ENCODE peak calls at places on chromosomes 12 and 14, in six cellular contexts. W, F, O, Y, X and C are unnamed samples.

GRCh38 chr12:111158992-111159391 is 209.9 kb downstream of the PHETA1 start:
- DNase-seq in W (no peak), F (no peak), O (no peak), Y (no peak), X (no peak), C (no peak)

GRCh38 chr12:29726741-29727348 is 56.9 kb downstream of the TMTC1 start:
- DNase-seq in W (no peak), F (no peak), O (no peak), Y (no peak), X (no peak), C (no peak)

GRCh38 chr12:11745112-11745511 is 95.6 kb downstream of the ETV6 start:
- DNase-seq in W (no peak), F (no peak), O (no peak), Y (no peak), X (no peak), C (no peak)

GRCh38 chr14:81273521-81273920 is 52.8 kb upstream of the GTF2A1 start:
- DNase-seq in W (no peak), F (no peak), O (no peak), Y (no peak), X (no peak), C (no peak)

GRCh38 chr12:39319180-39319579 is 123.7 kb downstream of the KIF21A start:
- DNase-seq in W (no peak), F (no peak), O (no peak), Y (no peak), X (no peak), C (no peak)

GRCh38 chr12:131054345-131055092 is 100.8 kb downstream of the ADGRD1 start:
- DNase-seq in W (no peak), F (no peak), O (no peak), Y (peak), X (no peak), C (no peak)

GRCh38 chr12:3252416-3252815 is 175.2 kb downstream of the TSPAN9 start:
- DNase-seq in W (peak), F (no peak), O (peak), Y (peak), X (peak), C (no peak)

GRCh38 chr12:6451348-6452244 is at the start of gene TAPBPL:
- DNase-seq in W (peak), F (peak), O (peak), Y (peak), X (peak), C (no peak)

GRCh38 chr12:47903927-47904646 is 707 bp downstream of the VDR start:
- DNase-seq in W (peak), F (no peak), O (peak), Y (peak), X (peak), C (no peak)

GRCh38 chr12:85468356-85469157 is 188.5 kb downstream of the ALX1 start:
- DNase-seq in W (peak), F (peak), O (peak), Y (peak), X (peak), C (no peak)

GRCh38 chr14:101758913-101759593 is 2.5 kb upstream of the PPP2R5C start:
- DNase-seq in W (no peak), F (no peak), O (no peak), Y (no peak), X (no peak), C (no peak)

GRCh38 chr12:47268501-47269459 is 189.0 kb upstream of the AMIGO2 start:
- DNase-seq in W (no peak), F (no peak), O (no peak), Y (no peak), X (no peak), C (no peak)

GRCh38 chr12:117981267-117981666 is 12.5 kb upstream of the KSR2 start:
- DNase-seq in W (no peak), F (no peak), O (no peak), Y (no peak), X (no peak), C (no peak)

GRCh38 chr12:129089576-129089975 is 236.3 kb downstream of the GLT1D1 start:
- DNase-seq in W (no peak), F (no peak), O (no peak), Y (no peak), X (no peak), C (peak)

GRCh38 chr12:82835217-82835616 is 148.5 kb downstream of the TMTC2 start:
- DNase-seq in W (peak), F (no peak), O (no peak), Y (no peak), X (no peak), C (no peak)

DNA sequence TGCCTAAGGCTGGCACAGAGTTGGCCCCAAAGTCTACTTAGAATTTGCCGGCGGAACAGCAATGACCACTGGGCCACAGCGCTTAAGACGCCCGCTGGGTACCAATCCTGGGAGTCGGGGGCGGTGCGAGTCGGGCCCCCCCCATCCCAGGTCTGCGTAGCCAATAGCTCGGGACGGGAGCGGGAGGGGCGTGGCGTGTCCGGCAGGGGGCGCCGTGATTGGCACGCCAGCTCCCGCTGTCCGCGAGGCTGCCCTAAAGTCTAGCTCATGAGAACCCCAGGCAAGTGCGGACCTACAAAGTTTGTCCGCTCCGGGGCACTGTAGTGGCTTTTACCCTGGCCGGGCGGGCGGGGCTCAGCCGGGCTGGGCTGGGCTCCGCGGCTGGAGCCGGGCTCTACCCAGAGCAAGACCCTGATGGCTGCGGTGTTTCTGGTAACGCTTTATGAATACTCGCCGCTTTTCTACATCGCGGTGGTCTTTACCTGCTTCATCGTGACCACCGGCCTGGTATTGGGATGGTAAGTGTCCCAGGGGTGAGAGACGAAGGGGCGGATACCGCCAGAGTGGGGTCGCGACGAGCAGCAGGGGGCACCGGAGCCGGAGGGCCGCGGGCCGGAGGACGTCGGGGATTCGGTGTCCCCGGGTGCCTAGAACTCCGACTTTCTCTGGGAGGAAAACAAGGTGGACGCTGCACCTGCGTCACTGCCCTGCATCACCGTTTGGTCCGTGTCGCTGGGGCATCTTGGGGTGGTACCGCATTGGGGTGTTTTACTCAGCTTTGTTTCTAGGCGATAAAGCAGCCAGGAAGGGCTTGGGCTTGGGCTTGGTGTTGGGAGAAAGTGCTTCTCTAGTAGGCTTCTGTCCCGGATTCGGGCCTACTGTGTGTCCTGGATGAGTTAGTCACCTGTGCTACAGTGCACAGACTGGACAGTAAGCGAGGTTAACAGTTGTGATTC is at the start of gene CGRRF1:
- DNase-seq in W (peak), F (peak), O (peak), Y (peak), X (peak), C (peak)
- TF ChIP-seq CTCF in W (peak), F (peak), O (peak), Y (peak), X (peak), C (peak)

DNA sequence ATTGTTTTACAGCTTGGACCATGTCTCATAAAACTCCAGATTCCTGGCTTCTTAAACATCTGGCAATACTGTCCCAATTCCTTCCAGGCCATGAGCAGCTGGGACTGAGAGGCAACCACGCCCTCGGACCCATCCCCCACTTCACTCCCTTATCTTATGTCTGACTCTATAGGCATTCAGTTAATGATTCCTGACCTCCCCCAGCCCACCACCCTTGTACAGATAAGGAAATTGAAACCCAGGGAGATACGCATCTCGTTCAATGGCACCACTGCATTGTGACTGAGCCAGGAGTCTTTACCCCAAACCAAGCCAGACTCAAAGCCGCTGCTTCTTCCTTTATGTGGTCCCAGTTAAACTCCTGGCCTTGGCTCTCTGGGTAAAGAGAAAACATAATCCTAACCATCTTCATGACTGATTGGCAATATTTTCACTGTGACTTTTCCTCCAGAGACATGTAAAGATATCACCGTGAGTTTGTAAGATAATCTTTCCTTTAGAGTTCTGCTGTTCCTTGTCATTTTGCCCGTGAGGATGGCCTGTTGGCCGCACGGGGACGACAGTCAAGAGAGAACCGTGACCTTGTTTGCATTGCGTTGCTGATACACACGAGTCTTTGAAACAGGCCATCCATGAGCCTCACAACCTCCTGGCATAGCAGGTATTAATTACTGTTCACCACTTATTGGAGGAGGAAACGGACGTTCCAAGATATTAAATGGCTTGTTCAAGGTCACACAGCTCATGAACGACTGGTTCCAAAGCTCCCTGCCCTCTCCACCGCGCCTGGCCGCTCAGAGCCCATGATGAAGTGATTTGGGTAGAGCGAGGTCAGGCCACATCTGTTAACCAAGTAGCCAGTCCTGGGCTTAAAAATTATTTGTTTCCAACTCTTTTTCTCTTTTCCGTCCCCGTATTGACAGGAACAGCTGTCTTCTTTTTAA is 39.4 kb downstream of the MAP1LC3B2 start:
- DNase-seq in W (no peak), F (no peak), O (no peak), Y (no peak), X (no peak), C (no peak)
- TF ChIP-seq CTCF in W (no peak), F (no peak), O (no peak), Y (no peak), X (no peak), C (no peak)

GRCh38 chr14:97827746-97828145 is 1030.6 kb downstream of the VRK1 start:
- DNase-seq in W (no peak), F (no peak), O (no peak), Y (no peak), X (no peak), C (no peak)

GRCh38 chr14:97833291-97833690 is 1036.1 kb downstream of the VRK1 start:
- DNase-seq in W (no peak), F (no peak), O (no peak), Y (no peak), X (no peak), C (no peak)

DNA sequence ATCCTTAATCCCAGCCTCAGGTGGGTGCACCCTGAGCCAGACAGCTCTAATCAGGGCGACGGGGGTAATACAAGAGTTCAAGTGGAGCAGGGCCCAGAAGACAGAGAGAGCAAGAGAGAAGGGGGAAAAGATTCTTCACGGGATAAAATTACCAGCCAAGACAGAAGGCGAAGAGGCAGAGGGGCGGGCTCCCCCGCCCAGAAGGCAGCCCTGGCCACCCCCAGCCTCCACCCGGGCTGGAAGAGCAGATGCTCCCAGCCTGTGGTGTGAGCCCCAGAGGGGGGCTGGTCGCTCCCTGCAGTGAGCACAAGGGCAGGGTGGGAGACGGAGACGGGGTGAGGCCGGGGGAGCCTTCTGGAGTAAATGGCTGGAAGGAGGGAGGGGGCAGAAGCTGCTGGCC is 1035.6 kb downstream of the VRK1 start:
- DNase-seq in W (no peak), F (no peak), O (no peak), Y (no peak), X (no peak), C (no peak)
- TF ChIP-seq CTCF in W (no peak), F (no peak), O (no peak), Y (no peak), X (no peak), C (no peak)

GRCh38 chr12:109739747-109740693 is 26.4 kb downstream of the FAM222A start:
- DNase-seq in W (no peak), F (peak), O (no peak), Y (peak), X (no peak), C (no peak)
- TF ChIP-seq CTCF in W (peak), F (no peak), O (no peak), Y (no peak), X (no peak), C (no peak)

GRCh38 chr14:59017285-59017965 is 171.0 kb upstream of the DAAM1 start:
- DNase-seq in W (no peak), F (no peak), O (no peak), Y (no peak), X (no peak), C (no peak)

GRCh38 chr14:59018460-59018859 is 170.0 kb upstream of the DAAM1 start:
- DNase-seq in W (no peak), F (no peak), O (no peak), Y (no peak), X (no peak), C (no peak)

GRCh38 chr14:59022144-59022543 is 166.3 kb upstream of the DAAM1 start:
- DNase-seq in W (no peak), F (peak), O (no peak), Y (no peak), X (no peak), C (no peak)

GRCh38 chr14:59020382-59020781 is 168.1 kb upstream of the DAAM1 start:
- DNase-seq in W (peak), F (peak), O (no peak), Y (no peak), X (no peak), C (no peak)

GRCh38 chr14:59018978-59019377 is 169.5 kb upstream of the DAAM1 start:
- DNase-seq in W (peak), F (peak), O (no peak), Y (no peak), X (no peak), C (no peak)
- TF ChIP-seq CTCF in W (peak), F (peak), O (no peak), Y (no peak), X (no peak), C (peak)

GRCh38 chr12:51678086-51678724 is 87.2 kb downstream of the SCN8A start:
- DNase-seq in W (peak), F (peak), O (no peak), Y (peak), X (peak), C (no peak)
- TF ChIP-seq CTCF in W (peak), F (peak), O (peak), Y (peak), X (peak), C (peak)

GRCh38 chr12:42296503-42297109 is 29.3 kb downstream of the ZCRB1 start:
- DNase-seq in W (peak), F (no peak), O (no peak), Y (no peak), X (no peak), C (no peak)
- TF ChIP-seq CTCF in W (peak), F (peak), O (no peak), Y (no peak), X (no peak), C (peak)

GRCh38 chr12:75529826-75530225 is 18.4 kb upstream of the KRR1 start:
- DNase-seq in W (no peak), F (no peak), O (no peak), Y (no peak), X (no peak), C (no peak)
- TF ChIP-seq CTCF in W (no peak), F (no peak), O (no peak), Y (no peak), X (no peak), C (no peak)

DNA sequence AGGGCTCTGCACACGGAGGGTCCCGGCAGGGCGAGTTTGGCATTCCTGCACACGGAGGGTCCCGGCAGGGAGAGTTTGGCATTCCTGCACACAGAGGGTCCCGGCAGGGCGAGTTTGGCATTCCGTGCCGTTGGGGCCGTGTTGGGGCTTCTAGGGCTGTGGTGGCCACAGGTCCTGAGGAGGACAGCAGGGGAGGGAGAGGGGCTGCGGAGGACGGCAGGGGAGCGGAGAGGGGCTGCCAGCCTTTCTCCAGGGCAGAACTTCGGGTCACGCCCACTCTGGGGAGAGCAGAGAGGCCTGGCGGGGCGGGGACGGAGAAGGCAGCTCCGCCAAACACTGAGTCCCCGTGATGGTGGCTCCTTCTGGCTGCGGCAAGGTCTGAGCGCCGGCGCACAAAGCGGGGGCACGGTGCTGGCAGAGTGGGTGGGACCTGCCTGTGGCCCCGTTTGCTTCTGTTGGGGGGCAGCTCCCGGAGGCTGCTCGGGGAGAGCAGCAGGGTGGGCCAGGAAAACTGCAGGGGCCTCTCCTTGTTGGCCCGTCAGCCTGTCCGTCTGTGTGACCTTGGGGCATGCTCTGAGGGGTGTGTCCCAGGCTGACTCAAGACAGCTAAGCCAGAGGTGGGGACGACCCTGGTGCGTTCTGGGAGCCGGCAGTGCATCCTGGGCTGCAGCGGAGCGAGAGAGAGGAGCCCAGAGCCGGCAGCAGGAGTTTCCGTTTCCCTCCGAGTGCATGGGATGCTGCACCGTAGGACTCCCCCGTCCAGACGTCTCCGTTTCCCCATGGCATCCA is 60.2 kb downstream of the LRCOL1 start:
- DNase-seq in W (peak), F (no peak), O (no peak), Y (no peak), X (no peak), C (no peak)
- TF ChIP-seq CTCF in W (no peak), F (no peak), O (no peak), Y (no peak), X (no peak), C (no peak)

GRCh38 chr14:93970967-93971634 is 5.3 kb downstream of the ASB2 start:
- DNase-seq in W (no peak), F (no peak), O (no peak), Y (no peak), X (peak), C (no peak)
- TF ChIP-seq CTCF in W (no peak), F (no peak), O (no peak), Y (no peak), X (no peak), C (peak)